ENCODE peak calls at places on chromosomes 12 and 14, in five cellular contexts. A is amygdala; T is lower lobe of right lung; L is epithelial cell of prostate; X is activated T-helper 1 cell treated with anti-CD3 and anti-CD28 coated beads, Interleukin-2, amount 50 U/mL, for 16 hours. Q is an unnamed sample.

GRCh38 chr12:118391836-118392235 is 15.5 kb downstream of the SUDS3 start:
- DNase-seq in A (no peak), T (no peak), L (no peak), X (no peak), Q (no peak)

GRCh38 chr14:103372017-103372416 is 13.2 kb upstream of the MARK3 start:
- DNase-seq in A (no peak), T (no peak), L (no peak), X (no peak), Q (no peak)

GRCh38 chr12:49987620-49988303 is 15.0 kb downstream of the AQP6 start:
- DNase-seq in A (no peak), T (no peak), L (no peak), X (no peak), Q (no peak)

GRCh38 chr12:65170245-65170881 is 980 bp downstream of the LEMD3 start:
- DNase-seq in A (no peak), T (peak; percentile 80), L (peak; percentile 40), X (peak; percentile 30), Q (peak; percentile 49)

GRCh38 chr14:92906823-92907222 is 16.1 kb upstream of the CHGA start:
- DNase-seq in A (no peak), T (no peak), L (no peak), X (no peak), Q (no peak)

GRCh38 chr12:105467710-105468366 is 137.3 kb downstream of the C12orf75 start:
- DNase-seq in A (no peak), T (no peak), L (no peak), X (no peak), Q (no peak)

GRCh38 chr12:62319058-62319457 is 58.9 kb downstream of the USP15 start:
- DNase-seq in A (no peak), T (no peak), L (no peak), X (no peak), Q (no peak)

GRCh38 chr12:77001181-77001758 is 64.1 kb downstream of the E2F7 start:
- DNase-seq in A (no peak), T (no peak), L (no peak), X (no peak), Q (no peak)

GRCh38 chr12:71158361-71158882 is 623 bp upstream of the TSPAN8 start:
- DNase-seq in A (no peak), T (no peak), L (no peak), X (no peak), Q (no peak)

GRCh38 chr12:93624595-93625294 is 52.3 kb downstream of the SOCS2 start:
- DNase-seq in A (no peak), T (no peak), L (peak; percentile 92), X (no peak), Q (no peak)

GRCh38 chr14:75454963-75455546 is 27.2 kb downstream of the JDP2 start:
- DNase-seq in A (no peak), T (peak; percentile 72), L (no peak), X (no peak), Q (no peak)

GRCh38 chr12:41589878-41590277 is 401.8 kb downstream of the PDZRN4 start:
- DNase-seq in A (no peak), T (no peak), L (no peak), X (no peak), Q (no peak)

GRCh38 chr14:33802737-33803136 is 148.1 kb downstream of the EGLN3 start:
- DNase-seq in A (no peak), T (no peak), L (no peak), X (no peak), Q (no peak)

GRCh38 chr14:100211366-100211765 is 27.6 kb upstream of the YY1 start:
- DNase-seq in A (no peak), T (no peak), L (no peak), X (no peak), Q (no peak)

GRCh38 chr12:93833946-93834345 is 156.8 kb downstream of the CRADD start:
- DNase-seq in A (no peak), T (no peak), L (no peak), X (no peak), Q (no peak)

GRCh38 chr12:121799842-121800693 is 3.7 kb upstream of the SETD1B start:
- DNase-seq in A (peak; percentile 50), T (peak; percentile 94), L (no peak), X (peak; percentile 73), Q (peak; percentile 68)

GRCh38 chr12:12563529-12563928 is 866 bp upstream of the DUSP16 start:
- DNase-seq in A (no peak), T (no peak), L (no peak), X (no peak), Q (no peak)

GRCh38 chr12:1630081-1630826 is 1.2 kb downstream of the WNT5B start:
- DNase-seq in A (no peak), T (peak; percentile 60), L (no peak), X (no peak), Q (no peak)

GRCh38 chr14:69423279-69423678 is 24.8 kb downstream of the SLC39A9 start:
- DNase-seq in A (no peak), T (no peak), L (no peak), X (no peak), Q (no peak)

GRCh38 chr12:71710276-71711125 is 24.6 kb downstream of the TMEM19 start:
- DNase-seq in A (no peak), T (no peak), L (peak; percentile 86), X (no peak), Q (no peak)

GRCh38 chr12:2179953-2180736 is 127.4 kb downstream of the CACNA1C start:
- DNase-seq in A (peak; percentile 61), T (no peak), L (peak; percentile 18), X (no peak), Q (no peak)

GRCh38 chr12:28622416-28622815 is 432.2 kb downstream of the CCDC91 start:
- DNase-seq in A (no peak), T (no peak), L (no peak), X (no peak), Q (no peak)

GRCh38 chr12:4736048-4736447 is 15.8 kb downstream of the GALNT8 start:
- DNase-seq in A (no peak), T (no peak), L (no peak), X (no peak), Q (no peak)

GRCh38 chr12:123444396-123445026 is 8.0 kb upstream of the RILPL2 start:
- DNase-seq in A (no peak), T (no peak), L (no peak), X (no peak), Q (no peak)

GRCh38 chr12:108400900-108401480 is 61.9 kb upstream of the CMKLR1 start:
- DNase-seq in A (no peak), T (no peak), L (no peak), X (no peak), Q (no peak)

GRCh38 chr12:132318618-132319033 is 10.8 kb downstream of the GALNT9 start:
- DNase-seq in A (no peak), T (peak; percentile 40), L (no peak), X (no peak), Q (no peak)

GRCh38 chr12:11228268-11228879 is 41.1 kb downstream of the PRB3 start:
- DNase-seq in A (no peak), T (no peak), L (peak; percentile 12), X (no peak), Q (no peak)

GRCh38 chr14:62179367-62180018 is 417.3 kb downstream of the SNAPC1 start:
- DNase-seq in A (peak; percentile 7), T (no peak), L (peak; percentile 39), X (no peak), Q (peak; percentile 40)

Q was measured in hypothalamus.